ENCODE peak calls at places on chromosomes 13 and 19, in seven cellular contexts. W is upper lobe of left lung, A is psoas muscle, H is pancreas, G is OCI-LY7, X is spleen, U is stomach. I is an unnamed sample. For H3K36me3, the result is how much of the 10 kb centered on the place peaks cover.

GRCh38 chr13:57672168-57672567 is 40.6 kb downstream of the PCDH17 start:
- DNase-seq in W (no peak), A (no peak), H (no peak), G (no peak), X (no peak), U (no peak), I (no peak)

GRCh38 chr19:10551698-10552301 is 8.1 kb downstream of the ATG4D start:
- DNase-seq in W (peak), A (no peak), H (peak), G (peak), X (no peak), U (peak), I (peak)

GRCh38 chr13:81872581-81872980 is 1531.7 kb upstream of the SPRY2 start:
- DNase-seq in W (no peak), A (no peak), H (peak), G (no peak), X (no peak), U (no peak), I (peak)

GRCh38 chr19:21491161-21491560 is 14.2 kb upstream of the ZNF429 start:
- DNase-seq in W (peak), A (no peak), H (no peak), G (no peak), X (no peak), U (no peak), I (peak)

GRCh38 chr19:42528354-42529247 is at the start of gene CEACAM1:
- DNase-seq in W (peak), A (peak), H (no peak), G (peak), X (peak), U (peak), I (peak)

GRCh38 chr13:23381877-23382276 is 51.6 kb downstream of the SACS start:
- DNase-seq in W (no peak), A (no peak), H (no peak), G (no peak), X (no peak), U (no peak), I (no peak)

GRCh38 chr13:75366380-75367280 is 115.3 kb downstream of the TBC1D4 start:
- DNase-seq in W (no peak), A (no peak), H (no peak), G (no peak), X (no peak), U (no peak), I (no peak)

GRCh38 chr19:3509566-3509989 is 3.5 kb downstream of the FZR1 start:
- DNase-seq in W (no peak), A (no peak), H (no peak), G (no peak), X (no peak), U (no peak), I (peak)

GRCh38 chr13:106915146-106915545 is 347.2 kb upstream of the ARGLU1 start:
- DNase-seq in W (no peak), A (no peak), H (no peak), G (no peak), X (no peak), U (no peak), I (no peak)

GRCh38 chr13:101919541-101920306 is 467.2 kb downstream of the ITGBL1 start:
- DNase-seq in W (no peak), A (no peak), H (no peak), G (no peak), X (no peak), U (no peak), I (peak)

GRCh38 chr13:30526612-30527217 is 61.0 kb upstream of the HMGB1 start:
- DNase-seq in W (no peak), A (peak), H (no peak), G (no peak), X (no peak), U (no peak), I (no peak)

GRCh38 chr13:27006519-27007161 is 165.0 kb downstream of the USP12 start:
- DNase-seq in W (peak), A (no peak), H (peak), G (no peak), X (peak), U (peak), I (no peak)

GRCh38 chr13:32511482-32511881 is 27.1 kb downstream of the N4BP2L2 start:
- DNase-seq in W (no peak), A (no peak), H (no peak), G (no peak), X (no peak), U (no peak), I (no peak)

GRCh38 chr13:51453959-51454703 is 1.3 kb upstream of the INTS6 start:
- DNase-seq in W (no peak), A (no peak), H (peak), G (peak), X (peak), U (no peak), I (peak)

GRCh38 chr19:51491586-51491985 is 10.0 kb downstream of the SIGLEC12 start:
- DNase-seq in W (no peak), A (no peak), H (no peak), G (no peak), X (no peak), U (no peak), I (no peak)

GRCh38 chr19:16445238-16446107 is 26.3 kb downstream of the EPS15L1 start:
- DNase-seq in W (peak), A (no peak), H (no peak), G (peak), X (peak), U (no peak), I (no peak)

DNA sequence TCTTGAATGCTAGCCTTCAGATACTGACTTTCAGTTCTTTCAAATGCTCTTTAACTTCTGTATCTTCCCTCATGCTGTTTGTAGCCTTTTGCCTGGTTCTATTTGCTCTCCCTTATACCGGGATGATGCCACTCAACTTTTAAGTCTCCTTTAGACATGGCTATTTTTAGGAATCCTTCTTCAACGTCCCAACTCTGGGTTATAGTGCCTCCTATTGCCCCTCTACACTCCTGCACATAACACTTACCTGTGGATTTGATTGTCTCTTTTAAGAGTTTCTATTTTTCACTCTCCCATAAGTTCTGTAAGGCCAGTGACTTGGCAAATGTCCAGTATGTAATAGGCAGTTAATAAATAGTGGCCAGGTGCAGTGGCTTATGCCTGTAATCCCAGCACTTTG is 343.0 kb downstream of the KLF5 start:
- DNase-seq in W (no peak), A (no peak), H (no peak), G (no peak), X (no peak), U (no peak), I (no peak)
- TF ChIP-seq CTCF in W (no peak), A (no peak), H (no peak), G (no peak), X (no peak), U (no peak), I (peak)

GRCh38 chr19:19021115-19021514 is 12.2 kb downstream of the SUGP2 start:
- DNase-seq in W (no peak), A (no peak), H (no peak), G (no peak), X (no peak), U (no peak), I (peak)
- H3K36me3 ChIP-seq in W (half or more), A (half or more), H (under half), G (half or more), X (under half), U (half or more), I (under half)

DNA sequence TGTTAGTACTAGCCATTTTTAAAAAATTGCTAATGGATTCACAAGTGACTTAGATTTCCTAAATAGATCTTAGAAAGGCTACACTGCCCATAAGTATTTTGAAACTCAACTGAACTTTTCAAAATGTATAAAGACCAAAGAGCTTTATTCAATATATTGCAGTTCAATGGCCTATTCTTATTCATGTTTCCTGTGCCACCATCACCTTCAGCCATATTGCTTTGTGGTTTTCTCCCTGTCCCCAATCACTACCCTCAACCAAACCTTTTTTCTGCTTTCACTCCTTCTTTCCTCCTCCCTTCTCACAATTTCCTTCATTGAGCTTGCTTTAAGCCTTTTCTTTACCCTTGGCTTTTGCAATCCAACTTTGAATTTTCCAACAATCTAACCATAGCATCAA is 100.9 kb downstream of the MYCBP2 start:
- DNase-seq in W (no peak), A (no peak), H (no peak), G (no peak), X (no peak), U (no peak), I (no peak)
- TF ChIP-seq CTCF in W (no peak), A (no peak), H (no peak), G (no peak), X (no peak), U (no peak), I (no peak)

GRCh38 chr13:84677836-84678235 is 795.6 kb upstream of the SLITRK1 start:
- DNase-seq in W (no peak), A (no peak), H (no peak), G (no peak), X (no peak), U (no peak), I (no peak)
- H3K36me3 ChIP-seq in W (under half), A (under half), H (under half), G (under half), X (under half), U (under half), I (under half)

GRCh38 chr13:69580255-69580654 is 527.4 kb upstream of the ATXN8OS start:
- DNase-seq in W (no peak), A (no peak), H (no peak), G (no peak), X (no peak), U (no peak), I (peak)

DNA sequence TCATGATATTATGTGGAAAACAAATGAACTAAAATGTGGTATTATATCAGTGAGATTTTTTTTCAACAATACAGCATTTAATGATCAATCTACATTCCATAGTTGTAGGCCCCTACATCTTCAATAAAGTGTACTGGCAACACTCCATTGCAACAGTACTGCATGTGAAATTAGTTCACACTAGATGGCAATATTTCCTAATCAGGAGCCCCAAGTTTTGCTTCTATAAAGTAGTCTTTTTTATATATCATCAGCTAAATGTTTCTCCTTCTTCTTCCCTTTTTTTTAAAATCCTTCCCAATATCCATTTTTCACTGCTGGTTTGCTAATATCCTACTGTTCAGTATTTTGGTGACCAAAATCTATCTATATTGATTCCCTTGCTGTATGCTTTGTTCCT is 528.3 kb upstream of the ATXN8OS start:
- DNase-seq in W (no peak), A (no peak), H (no peak), G (no peak), X (no peak), U (no peak), I (no peak)
- TF ChIP-seq CTCF in W (no peak), A (no peak), H (no peak), G (peak), X (no peak), U (no peak), I (no peak)

GRCh38 chr19:1871630-1872029 is 8.3 kb upstream of the KLF16 start:
- DNase-seq in W (no peak), A (no peak), H (no peak), G (no peak), X (peak), U (no peak), I (no peak)
- H3K36me3 ChIP-seq in W (under half), A (under half), H (under half), G (half or more), X (under half), U (under half), I (under half)

GRCh38 chr13:104204177-104204576 is 1138.0 kb upstream of the SLC10A2 start:
- DNase-seq in W (no peak), A (no peak), H (no peak), G (no peak), X (no peak), U (no peak), I (no peak)
- TF ChIP-seq CTCF in W (no peak), A (no peak), H (no peak), G (peak), X (no peak), U (no peak), I (no peak)

DNA sequence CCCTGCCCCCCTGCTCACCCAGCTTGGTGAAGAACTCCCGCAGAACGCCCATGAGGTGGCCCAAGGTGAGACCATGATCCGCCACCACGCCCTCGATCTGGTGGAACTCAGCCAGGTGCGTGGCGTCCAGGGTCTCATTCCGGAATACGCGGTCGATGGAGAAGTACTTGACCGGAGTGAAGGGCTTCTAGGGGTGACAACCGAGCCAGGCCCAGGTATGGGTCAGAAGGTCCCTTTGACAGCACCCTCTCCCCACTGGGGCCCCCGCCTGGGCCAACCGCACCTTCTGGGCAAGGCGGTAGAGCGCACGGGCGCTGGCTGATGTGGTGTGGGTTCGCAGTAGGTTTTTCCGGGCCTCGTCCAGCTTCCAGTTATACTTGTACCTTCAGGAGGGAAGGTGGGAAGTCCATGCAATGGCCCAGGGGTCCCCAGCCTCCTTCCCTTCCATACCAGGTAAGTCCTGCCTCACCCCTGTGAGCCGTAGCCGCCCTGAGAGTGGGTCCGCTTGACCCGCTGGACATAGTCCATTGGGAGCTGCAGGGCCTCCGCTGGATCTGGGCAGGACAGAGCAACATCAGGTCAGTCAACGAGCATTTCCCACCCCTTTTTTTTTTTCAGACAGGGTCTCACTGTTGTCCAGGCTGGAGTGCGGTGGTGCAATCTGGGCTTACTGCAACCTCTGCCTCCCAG is 5.7 kb upstream of the SYCE2 start:
- DNase-seq in W (no peak), A (no peak), H (no peak), G (no peak), X (no peak), U (no peak), I (no peak)
- H3K36me3 ChIP-seq in W (half or more), A (half or more), H (under half), G (half or more), X (under half), U (half or more), I (under half)

GRCh38 chr13:49418206-49418605 is 25.7 kb downstream of the CAB39L start:
- DNase-seq in W (no peak), A (no peak), H (no peak), G (peak), X (no peak), U (no peak), I (no peak)

GRCh38 chr13:49419292-49419691 is 24.6 kb downstream of the CAB39L start:
- DNase-seq in W (no peak), A (no peak), H (no peak), G (no peak), X (no peak), U (no peak), I (no peak)

DNA sequence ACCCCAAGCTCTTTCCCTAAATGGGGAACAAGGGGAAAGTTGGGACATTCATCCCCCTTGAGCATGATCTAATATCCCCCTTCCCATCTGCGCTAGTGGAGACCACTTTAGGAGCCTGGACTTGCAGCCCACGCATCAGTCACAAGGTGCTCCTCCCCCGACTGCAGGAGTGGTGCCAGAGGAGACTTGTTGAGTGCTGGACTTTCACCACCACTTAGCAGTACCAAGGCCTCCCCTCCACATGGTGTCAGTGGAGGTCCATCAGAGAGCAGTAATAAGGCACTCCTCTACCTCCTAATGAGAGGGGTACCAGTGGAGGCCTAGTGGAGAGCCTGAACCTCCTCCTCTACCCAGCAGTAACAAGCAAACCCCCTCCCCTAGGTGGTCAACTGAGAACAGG is 22.5 kb downstream of the CAB39L start:
- DNase-seq in W (no peak), A (no peak), H (peak), G (peak), X (no peak), U (no peak), I (peak)
- TF ChIP-seq CTCF in W (no peak), A (no peak), H (no peak), G (peak), X (no peak), U (no peak), I (no peak)

DNA sequence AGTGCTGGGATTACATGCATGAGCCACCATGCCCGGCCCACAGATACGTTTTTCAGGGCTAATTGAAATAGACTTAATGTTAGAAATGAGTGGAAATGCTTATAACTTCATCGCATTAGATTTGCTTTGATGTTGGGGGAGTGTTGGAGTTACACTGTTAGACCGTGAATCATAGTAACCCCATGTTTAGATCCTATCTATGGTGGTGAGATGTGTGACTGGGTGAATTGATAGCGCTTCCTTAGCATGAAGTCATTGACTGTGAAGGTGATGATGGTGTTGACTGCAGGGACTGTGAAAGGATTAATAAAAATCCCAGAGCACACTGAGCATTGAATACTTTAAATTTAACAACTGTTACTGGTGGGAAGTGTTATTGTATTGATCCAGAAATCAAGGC is 1.7 kb downstream of the ZNF264 start:
- DNase-seq in W (no peak), A (no peak), H (no peak), G (no peak), X (no peak), U (no peak), I (no peak)
- H3K36me3 ChIP-seq in W (under half), A (under half), H (under half), G (under half), X (under half), U (under half), I (under half)

I was measured in bronchial epithelial cell.